ENCODE peak calls at places on chromosomes 4 and X, in six cellular contexts. A, I, D, P, C and F are unnamed samples.

GRCh38 chr4:17817027-17817426 is 6.2 kb downstream of the NCAPG start:
- DNase-seq in I (no peak), P (no peak), D (no peak), A (peak; percentile 81), C (peak; percentile 70), F (no peak)

GRCh38 chr4:2340272-2341061 is 78.0 kb downstream of the ZFYVE28 start:
- DNase-seq in P (no peak), C (no peak), D (no peak), A (no peak), I (peak; percentile 31), F (peak; percentile 3)

GRCh38 chr4:103076777-103077347 is 301 bp upstream of the SLC9B2 start:
- DNase-seq in P (no peak), D (no peak), C (no peak), I (no peak), A (peak; percentile 8), F (no peak)

GRCh38 chr4:17884063-17884462 is 73.3 kb downstream of the NCAPG start:
- DNase-seq in I (no peak), D (no peak), A (peak; percentile 17), P (no peak), C (no peak), F (no peak)

GRCh38 chrX:17638731-17639130 is 98.6 kb upstream of the SCML1 start:
- DNase-seq in I (no peak), P (no peak), C (no peak), D (no peak), A (no peak), F (no peak)

GRCh38 chr4:4572821-4573220 is 31.0 kb upstream of the STX18 start:
- DNase-seq in P (no peak), I (no peak), A (peak; percentile 31), C (no peak), D (no peak), F (no peak)

GRCh38 chr4:145279122-145279960 is 99.0 kb upstream of the OTUD4 start:
- DNase-seq in A (peak; percentile 94), C (peak; percentile 94), D (no peak), P (no peak), I (no peak), F (no peak)

GRCh38 chr4:55921093-55921492 is 27.7 kb upstream of the CEP135 start:
- DNase-seq in P (no peak), C (peak; percentile 47), A (peak; percentile 35), I (no peak), D (no peak), F (no peak)

GRCh38 chrX:16610121-16610565 is 39.8 kb upstream of the S100G start:
- DNase-seq in P (no peak), C (peak; percentile 39), I (no peak), D (no peak), A (peak; percentile 76), F (no peak)

GRCh38 chr4:19707876-19708275 is 543.8 kb upstream of the SLIT2 start:
- DNase-seq in P (no peak), I (no peak), D (no peak), A (no peak), C (no peak), F (no peak)

GRCh38 chrX:69551421-69552009 is 47.4 kb downstream of the NALF2 start:
- DNase-seq in A (no peak), D (no peak), C (no peak), P (no peak), I (no peak), F (no peak)

GRCh38 chr4:118783887-118784286 is 52.0 kb downstream of the SEC24D start:
- DNase-seq in I (no peak), C (peak; percentile 66), A (peak; percentile 82), D (no peak), P (no peak), F (no peak)

GRCh38 chr4:55372259-55372658 is 23.5 kb upstream of the TMEM165 start:
- DNase-seq in A (peak; percentile 88), C (no peak), D (no peak), I (no peak), P (no peak), F (no peak)

GRCh38 chrX:13901354-13901753 is 84.5 kb upstream of the GPM6B start:
- DNase-seq in I (no peak), D (no peak), P (no peak), A (peak; percentile 51), C (no peak), F (no peak)

GRCh38 chrX:47497274-47497673 is 14.3 kb upstream of the ZNF41 start:
- DNase-seq in P (no peak), D (no peak), A (peak; percentile 51), I (no peak), C (peak; percentile 32), F (no peak)

GRCh38 chrX:44733931-44734330 is 109.9 kb upstream of the DUSP21 start:
- DNase-seq in C (no peak), I (no peak), P (no peak), A (peak; percentile 53), D (no peak), F (no peak)

GRCh38 chrX:106457802-106458201 is 154.0 kb upstream of the RADX start:
- DNase-seq in C (peak; percentile 39), P (no peak), D (no peak), I (no peak), A (no peak), F (no peak)

GRCh38 chrX:13471269-13471668 is 98.1 kb upstream of the EGFL6 start:
- DNase-seq in I (no peak), D (no peak), A (no peak), P (no peak), C (no peak), F (no peak)

GRCh38 chr4:86054676-86055075 is 305.2 kb downstream of the MAPK10 start:
- DNase-seq in A (no peak), P (no peak), I (no peak), D (no peak), C (no peak), F (no peak)

GRCh38 chr4:132818091-132818490 is 331.0 kb upstream of the PCDH10 start:
- DNase-seq in P (no peak), A (no peak), C (no peak), I (no peak), D (peak; percentile 26), F (peak; percentile 16)

GRCh38 chr4:126264839-126265238 is 950.1 kb downstream of the FAT4 start:
- DNase-seq in I (no peak), A (peak; percentile 63), C (peak; percentile 66), P (no peak), D (no peak), F (no peak)

GRCh38 chrX:2894885-2895292 is 34.2 kb downstream of the ARSD start:
- DNase-seq in D (no peak), C (peak; percentile 47), A (peak; percentile 26), P (no peak), I (no peak), F (no peak)

GRCh38 chr4:74624351-74625151 is 169.8 kb downstream of the BTC start:
- DNase-seq in C (peak; percentile 80), P (no peak), D (no peak), A (peak; percentile 97), I (no peak), F (no peak)

GRCh38 chr4:168773388-168774195 is 236.5 kb downstream of the CBR4 start:
- DNase-seq in P (peak; percentile 74), D (no peak), C (no peak), I (no peak), A (no peak), F (no peak)

GRCh38 chr4:37482236-37482635 is 203.9 kb downstream of the RELL1 start:
- DNase-seq in D (no peak), A (no peak), C (no peak), I (no peak), P (no peak), F (no peak)

GRCh38 chr4:40086421-40086820 is 29.8 kb downstream of the N4BP2 start:
- DNase-seq in A (no peak), I (no peak), D (no peak), P (no peak), C (no peak), F (no peak)

GRCh38 chr4:184870718-184871117 is 45.0 kb upstream of the ACSL1 start:
- DNase-seq in D (no peak), I (no peak), A (no peak), P (no peak), C (no peak), F (no peak)

DNA sequence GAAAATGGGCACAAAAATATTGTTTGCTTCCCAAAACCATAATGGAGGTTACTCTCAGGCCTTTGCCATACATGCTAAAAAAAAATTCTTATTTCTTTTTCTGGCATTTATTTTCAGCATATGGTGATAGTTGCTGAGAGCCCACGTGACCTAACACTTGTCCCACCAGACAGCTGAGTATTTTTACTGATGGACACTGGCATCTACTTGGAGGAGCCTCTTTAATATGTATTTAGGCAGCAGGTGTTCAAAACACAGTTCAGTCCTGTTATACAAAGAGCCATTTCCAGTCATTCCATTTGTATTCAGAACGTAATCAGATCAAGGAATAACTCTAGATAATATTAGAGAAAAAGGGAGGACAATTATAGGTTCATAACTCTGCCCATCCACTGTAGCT is 95.5 kb downstream of the CXCL13 start:
- DNase-seq in P (no peak), A (no peak), C (no peak), I (no peak), D (no peak), F (no peak)
- TF ChIP-seq CTCF in P (no peak), A (no peak), C (no peak), I (no peak), D (no peak), F (no peak)

GRCh38 chrX:39903343-39903742 is 194.4 kb downstream of the BCOR start:
- DNase-seq in I (no peak), P (no peak), D (no peak), A (peak; percentile 72), C (peak; percentile 22), F (no peak)

GRCh38 chrX:39898147-39898546 is 199.6 kb downstream of the BCOR start:
- DNase-seq in I (no peak), A (no peak), P (no peak), D (no peak), C (no peak), F (no peak)

GRCh38 chrX:39899059-39899458 is 198.7 kb downstream of the BCOR start:
- DNase-seq in I (peak; percentile 26), C (no peak), D (no peak), A (no peak), P (no peak), F (no peak)

GRCh38 chrX:39899876-39900787 is 197.6 kb downstream of the BCOR start:
- DNase-seq in I (peak; percentile 18), D (no peak), A (peak; percentile 21), P (no peak), C (peak; percentile 68), F (no peak)

DNA sequence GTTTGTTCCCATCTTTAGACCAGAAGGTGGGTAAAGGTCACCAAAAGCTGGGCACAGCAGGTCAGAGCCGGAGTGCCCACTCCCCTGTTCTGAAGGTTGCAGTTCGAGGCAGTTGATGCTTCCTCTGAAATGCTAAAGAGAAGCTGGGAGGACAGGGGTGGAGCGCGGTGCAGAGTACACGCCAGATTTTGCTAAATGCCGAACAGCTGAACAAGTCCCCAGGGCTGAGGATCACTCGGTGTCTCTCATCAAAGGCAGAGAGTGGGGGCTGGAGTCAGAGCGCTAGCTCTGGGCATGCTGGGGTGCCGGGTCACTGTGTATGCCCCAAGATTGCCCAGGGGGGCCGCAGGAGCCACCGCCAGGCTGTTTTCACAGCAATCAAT is 197.0 kb downstream of the BCOR start:
- DNase-seq in D (peak; percentile 31), P (no peak), C (no peak), A (peak; percentile 25), I (no peak), F (no peak)
- TF ChIP-seq CTCF in D (no peak), P (no peak), C (no peak), A (no peak), I (no peak), F (no peak)

GRCh38 chr4:30005995-30006394 is 714.2 kb upstream of the PCDH7 start:
- DNase-seq in D (no peak), A (no peak), P (no peak), I (no peak), C (no peak), F (no peak)
- TF ChIP-seq CTCF in D (no peak), A (no peak), P (no peak), I (no peak), C (no peak), F (no peak)

GRCh38 chrX:39652336-39652735 is 445.4 kb downstream of the BCOR start:
- DNase-seq in D (no peak), C (peak; percentile 24), A (peak; percentile 42), P (no peak), I (no peak), F (peak; percentile 10)
- TF ChIP-seq CTCF in D (no peak), C (peak; percentile 46), A (peak; percentile 48), P (no peak), I (no peak), F (no peak)